ENCODE peak calls at places on chromosomes 4 and X, in four cellular contexts. One of them, this sample, is unnamed.

GRCh38 chr4:142909908-142910307 is 63.8 kb upstream of the INPP4B start:
- DNase-seq in neuronal stem cell: no peak
- DNase-seq in H1: no peak
- DNase-seq in IMR-90: peak; percentile 12
- DNase-seq in this sample: no peak

GRCh38 chr4:2285665-2286381 is 23.9 kb upstream of the MXD4 start:
- DNase-seq in neuronal stem cell: no peak
- DNase-seq in H1: no peak
- DNase-seq in IMR-90: no peak
- DNase-seq in this sample: no peak

GRCh38 chr4:105998210-105998609 is 102.9 kb downstream of the NPNT start:
- DNase-seq in IMR-90: no peak
- DNase-seq in neuronal stem cell: no peak
- DNase-seq in H1: no peak
- DNase-seq in this sample: no peak

GRCh38 chrX:154348114-154348531 is 26.3 kb downstream of the FLNA start:
- DNase-seq in H1: no peak
- DNase-seq in neuronal stem cell: no peak
- DNase-seq in IMR-90: no peak
- DNase-seq in this sample: no peak

GRCh38 chr4:122765702-122766352 is 33.3 kb downstream of the BBS12 start:
- DNase-seq in neuronal stem cell: no peak
- DNase-seq in H1: no peak
- DNase-seq in IMR-90: peak; percentile 91
- DNase-seq in this sample: no peak

GRCh38 chrX:110178179-110178865 is 139.6 kb downstream of the AMMECR1 start:
- DNase-seq in H1: no peak
- DNase-seq in IMR-90: no peak
- DNase-seq in neuronal stem cell: no peak
- DNase-seq in this sample: no peak

GRCh38 chrX:12999422-12999821 is 24.5 kb downstream of the TMSB4X start:
- DNase-seq in H1: no peak
- DNase-seq in neuronal stem cell: no peak
- DNase-seq in IMR-90: peak; percentile 32
- DNase-seq in this sample: no peak

GRCh38 chr4:147778942-147779341 is 47.1 kb downstream of the ARHGAP10 start:
- DNase-seq in IMR-90: no peak
- DNase-seq in H1: no peak
- DNase-seq in neuronal stem cell: no peak
- DNase-seq in this sample: no peak

GRCh38 chrX:30793767-30794103 is 95.3 kb downstream of the TAB3 start:
- DNase-seq in H1: no peak
- DNase-seq in neuronal stem cell: no peak
- DNase-seq in IMR-90: no peak
- DNase-seq in this sample: no peak

DNA sequence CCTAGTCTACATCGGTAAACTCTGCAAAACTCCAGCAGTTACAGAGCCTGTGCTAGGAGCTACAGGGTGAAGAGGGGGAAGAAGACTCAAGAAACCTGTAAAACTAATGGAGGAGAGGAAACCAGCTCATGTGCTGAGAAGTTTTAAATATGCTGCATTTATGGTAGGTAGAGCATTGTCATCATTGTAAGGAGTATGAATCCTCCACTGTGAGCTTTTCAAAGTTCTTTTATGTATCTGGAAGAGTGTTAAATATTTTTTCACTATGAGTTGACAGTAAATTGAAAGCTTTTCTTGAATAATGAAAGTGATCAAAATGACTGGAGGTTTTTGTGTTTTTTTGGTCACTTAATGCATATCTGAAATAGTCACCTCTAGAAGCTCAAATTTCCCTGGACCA is 46.2 kb downstream of the SEPTIN11 start:
- DNase-seq in IMR-90: no peak
- DNase-seq in neuronal stem cell: no peak
- DNase-seq in H1: no peak
- DNase-seq in this sample: no peak
- H3K14ac ChIP-seq in IMR-90: peak overlapping the region; percentile 37
- H3K14ac ChIP-seq in neuronal stem cell: no peak overlapping the region
- H3K14ac ChIP-seq in H1: no peak overlapping the region
- H3K14ac ChIP-seq in this sample: no peak overlapping the region

GRCh38 chr4:168677879-168678278 is 181.0 kb downstream of the PALLD start:
- DNase-seq in neuronal stem cell: no peak
- DNase-seq in IMR-90: no peak
- DNase-seq in H1: no peak
- DNase-seq in this sample: no peak
- H3K14ac ChIP-seq in neuronal stem cell: no peak overlapping the region
- H3K14ac ChIP-seq in IMR-90: no peak overlapping the region
- H3K14ac ChIP-seq in H1: no peak overlapping the region
- H3K14ac ChIP-seq in this sample: peak overlapping the region; percentile 12

GRCh38 chr4:24915121-24915922 is 2.5 kb upstream of the CCDC149 start:
- DNase-seq in IMR-90: no peak
- DNase-seq in neuronal stem cell: no peak
- DNase-seq in H1: no peak
- DNase-seq in this sample: no peak

GRCh38 chr4:24914460-24914859 is 1.6 kb upstream of the CCDC149 start:
- DNase-seq in neuronal stem cell: no peak
- DNase-seq in IMR-90: no peak
- DNase-seq in H1: no peak
- DNase-seq in this sample: no peak

GRCh38 chr4:24910504-24910903 is 2.3 kb downstream of the CCDC149 start:
- DNase-seq in IMR-90: peak; percentile 83
- DNase-seq in neuronal stem cell: no peak
- DNase-seq in H1: no peak
- DNase-seq in this sample: no peak

GRCh38 chr4:24913099-24913445 is 230 bp upstream of the CCDC149 start:
- DNase-seq in IMR-90: no peak
- DNase-seq in neuronal stem cell: no peak
- DNase-seq in H1: no peak
- DNase-seq in this sample: no peak

DNA sequence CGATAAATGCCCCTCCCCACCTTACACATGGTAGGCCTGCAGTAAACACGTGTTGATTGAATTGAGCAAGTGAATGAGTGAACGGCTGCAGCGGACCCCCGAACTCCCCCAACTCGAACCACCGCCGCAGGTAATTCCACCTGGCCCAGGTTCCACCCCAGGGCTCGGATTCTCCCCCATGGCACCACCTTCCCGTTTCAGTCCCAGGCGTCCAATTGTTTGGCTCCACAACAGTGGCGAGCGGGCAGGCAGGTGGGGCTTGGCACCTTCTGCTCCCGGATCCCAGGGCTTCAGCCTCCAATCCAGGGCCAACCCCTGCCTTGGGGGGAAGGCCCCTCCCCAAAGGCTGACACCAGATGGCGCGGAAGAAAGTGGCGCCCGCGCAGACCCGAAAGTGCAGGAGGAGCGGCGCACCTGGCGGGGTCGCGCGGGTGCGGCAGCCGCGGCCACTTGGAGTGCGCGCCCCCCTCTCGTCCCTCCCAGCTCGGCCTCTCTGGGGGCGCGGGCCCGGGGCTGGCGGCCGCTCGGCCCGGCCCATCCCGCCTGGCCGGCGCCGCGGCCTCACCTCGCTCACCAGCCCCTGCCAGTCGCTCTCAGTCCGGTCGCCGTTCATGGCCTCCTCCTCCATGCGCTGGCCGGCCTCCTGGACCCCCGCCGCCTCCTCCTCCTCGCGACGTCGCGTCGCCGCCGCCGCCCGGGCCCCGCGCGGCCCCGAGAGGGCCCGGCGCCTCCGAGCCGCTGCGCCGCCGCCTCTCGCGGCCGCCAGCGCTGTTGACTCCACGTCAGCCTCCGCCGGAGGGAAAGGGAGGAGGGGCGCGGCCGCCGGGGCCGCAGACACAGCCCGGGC is at the start of gene CCDC149:
- DNase-seq in IMR-90: peak; percentile 57
- DNase-seq in H1: peak; percentile 79
- DNase-seq in neuronal stem cell: peak; percentile 51
- DNase-seq in this sample: peak; percentile 77
- H3K14ac ChIP-seq in IMR-90: peak within 1 kb of the TSS; percentile 80
- H3K14ac ChIP-seq in H1: no peak within 1 kb of the TSS
- H3K14ac ChIP-seq in neuronal stem cell: no peak within 1 kb of the TSS
- H3K14ac ChIP-seq in this sample: peak within 1 kb of the TSS; percentile 32

GRCh38 chr4:155026715-155027114 is 181.7 kb upstream of the NPY2R start:
- DNase-seq in IMR-90: no peak
- DNase-seq in neuronal stem cell: no peak
- DNase-seq in H1: no peak
- DNase-seq in this sample: no peak
- H3K14ac ChIP-seq in IMR-90: no peak overlapping the region
- H3K14ac ChIP-seq in neuronal stem cell: no peak overlapping the region
- H3K14ac ChIP-seq in H1: no peak overlapping the region
- H3K14ac ChIP-seq in this sample: no peak overlapping the region

DNA sequence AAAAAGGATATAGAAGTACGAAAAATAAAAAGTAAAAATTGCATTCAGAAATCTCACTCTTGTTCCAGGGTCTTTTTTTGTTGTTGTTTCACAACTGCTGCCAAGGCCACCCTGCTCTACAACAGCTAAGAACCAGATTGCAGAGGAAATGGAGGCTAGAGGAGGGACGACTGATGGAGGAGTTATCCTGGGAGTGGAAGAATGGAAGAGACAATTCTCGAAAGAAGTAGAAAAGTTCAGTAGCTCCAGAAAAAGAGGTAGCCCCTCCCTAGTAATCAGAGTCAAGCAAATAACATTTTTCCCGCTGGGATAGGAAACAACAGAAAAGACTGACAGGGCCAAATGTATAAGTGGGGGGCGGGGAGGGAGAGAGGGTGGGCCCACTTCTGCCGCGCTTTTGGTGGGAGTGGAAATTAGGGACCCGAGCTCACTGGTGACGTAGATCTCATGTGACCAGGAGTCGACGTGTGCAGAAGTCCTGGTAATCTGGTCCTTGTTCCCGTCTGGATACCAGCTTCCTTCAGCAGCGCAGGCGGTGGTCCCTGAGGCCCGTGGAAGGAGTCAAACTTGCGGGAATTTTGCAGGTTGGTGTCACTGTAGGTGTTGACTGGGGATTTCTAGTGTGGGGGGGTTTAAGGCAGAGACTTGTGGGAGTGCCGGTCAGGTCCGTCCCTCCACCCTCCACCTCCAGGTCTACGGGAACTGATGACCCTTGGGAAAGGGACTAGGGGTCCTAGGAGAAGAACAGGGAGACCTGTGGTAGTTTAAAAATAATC is at the start of gene TCEAL9:
- DNase-seq in neuronal stem cell: no peak
- DNase-seq in H1: no peak
- DNase-seq in IMR-90: peak; percentile 83
- DNase-seq in this sample: peak; percentile 34
- H3K14ac ChIP-seq in neuronal stem cell: no peak within 1 kb of the TSS
- H3K14ac ChIP-seq in H1: no peak within 1 kb of the TSS
- H3K14ac ChIP-seq in IMR-90: peak within 1 kb of the TSS; percentile 99
- H3K14ac ChIP-seq in this sample: peak within 1 kb of the TSS; percentile 94

GRCh38 chr4:3322059-3322550 is 29.3 kb downstream of the RGS12 start:
- DNase-seq in neuronal stem cell: peak; percentile 77
- DNase-seq in H1: no peak
- DNase-seq in IMR-90: peak; percentile 46
- DNase-seq in this sample: no peak
- H3K14ac ChIP-seq in neuronal stem cell: no peak overlapping the region
- H3K14ac ChIP-seq in H1: no peak overlapping the region
- H3K14ac ChIP-seq in IMR-90: no peak overlapping the region
- H3K14ac ChIP-seq in this sample: no peak overlapping the region

DNA sequence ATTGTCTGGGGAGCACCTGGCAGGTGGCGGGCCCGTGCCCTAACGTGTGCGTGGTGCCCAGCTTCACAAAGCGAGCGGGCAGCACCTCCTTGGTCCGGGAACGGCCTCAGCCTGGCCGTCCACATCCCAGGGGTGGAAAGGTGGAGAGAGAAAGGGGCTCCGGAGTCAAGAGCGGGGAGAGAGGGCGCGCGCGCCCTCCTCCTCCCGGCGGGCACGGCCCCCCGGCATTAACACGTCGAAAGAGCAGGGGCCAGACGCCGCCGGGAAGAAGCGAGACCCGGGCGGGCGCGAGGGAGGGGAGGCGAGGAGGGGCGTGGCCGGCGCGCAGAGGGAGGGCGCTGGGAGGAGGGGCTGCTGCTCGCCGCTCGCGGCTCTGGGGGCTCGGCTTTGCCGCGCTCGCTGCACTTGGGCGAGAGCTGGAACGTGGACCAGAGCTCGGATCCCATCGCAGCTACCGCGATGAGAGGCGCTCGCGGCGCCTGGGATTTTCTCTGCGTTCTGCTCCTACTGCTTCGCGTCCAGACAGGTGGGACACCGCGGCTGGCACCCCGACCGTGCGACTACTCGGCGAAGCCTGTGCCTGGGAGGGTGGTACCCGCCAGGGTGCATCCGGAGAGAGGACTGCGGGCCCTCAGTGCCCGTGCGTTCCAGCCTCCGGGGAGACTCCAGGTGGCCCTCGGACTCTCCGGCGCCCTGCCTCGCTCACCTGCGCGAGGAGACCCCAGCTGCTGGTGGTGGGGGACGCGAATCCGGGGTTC is at the start of gene KIT:
- DNase-seq in IMR-90: peak; percentile 32
- DNase-seq in H1: peak; percentile 93
- DNase-seq in neuronal stem cell: peak; percentile 75
- DNase-seq in this sample: peak; percentile 33
- H3K14ac ChIP-seq in IMR-90: peak within 1 kb of the TSS; percentile 44
- H3K14ac ChIP-seq in H1: no peak within 1 kb of the TSS
- H3K14ac ChIP-seq in neuronal stem cell: peak within 1 kb of the TSS; percentile 73
- H3K14ac ChIP-seq in this sample: no peak within 1 kb of the TSS

GRCh38 chr4:150155391-150155790 is 77.1 kb downstream of the DCLK2 start:
- DNase-seq in IMR-90: no peak
- DNase-seq in neuronal stem cell: no peak
- DNase-seq in H1: no peak
- DNase-seq in this sample: no peak

GRCh38 chr4:150150545-150151156 is 72.4 kb downstream of the DCLK2 start:
- DNase-seq in IMR-90: no peak
- DNase-seq in H1: no peak
- DNase-seq in neuronal stem cell: peak; percentile 15
- DNase-seq in this sample: no peak

GRCh38 chr4:150156543-150156942 is 78.3 kb downstream of the DCLK2 start:
- DNase-seq in H1: no peak
- DNase-seq in neuronal stem cell: no peak
- DNase-seq in IMR-90: no peak
- DNase-seq in this sample: no peak

GRCh38 chr4:150149381-150149780 is 71.1 kb downstream of the DCLK2 start:
- DNase-seq in IMR-90: no peak
- DNase-seq in neuronal stem cell: no peak
- DNase-seq in H1: no peak
- DNase-seq in this sample: no peak

GRCh38 chr4:150152764-150153163 is 74.5 kb downstream of the DCLK2 start:
- DNase-seq in IMR-90: peak; percentile 68
- DNase-seq in H1: no peak
- DNase-seq in neuronal stem cell: no peak
- DNase-seq in this sample: no peak
- H3K14ac ChIP-seq in IMR-90: no peak overlapping the region
- H3K14ac ChIP-seq in H1: no peak overlapping the region
- H3K14ac ChIP-seq in neuronal stem cell: no peak overlapping the region
- H3K14ac ChIP-seq in this sample: no peak overlapping the region

GRCh38 chrX:45850775-45851433 is 650.2 kb upstream of the DIPK2B start:
- DNase-seq in IMR-90: peak; percentile 28
- DNase-seq in H1: peak; percentile 48
- DNase-seq in neuronal stem cell: no peak
- DNase-seq in this sample: peak; percentile 5
- H3K14ac ChIP-seq in IMR-90: peak overlapping the region; percentile 68
- H3K14ac ChIP-seq in H1: no peak overlapping the region
- H3K14ac ChIP-seq in neuronal stem cell: no peak overlapping the region
- H3K14ac ChIP-seq in this sample: peak overlapping the region; percentile 64

GRCh38 chr4:145763399-145763798 is 83.5 kb downstream of the C4orf51 start:
- DNase-seq in neuronal stem cell: no peak
- DNase-seq in H1: no peak
- DNase-seq in IMR-90: no peak
- DNase-seq in this sample: no peak
- H3K14ac ChIP-seq in neuronal stem cell: no peak overlapping the region
- H3K14ac ChIP-seq in H1: no peak overlapping the region
- H3K14ac ChIP-seq in IMR-90: no peak overlapping the region
- H3K14ac ChIP-seq in this sample: no peak overlapping the region

This sample was measured in trophoblast cell.